ENCODE peak calls at places on chromosome 21, in ten cellular contexts. G is GM23248, L is PC-3, H is HCT116, V is GM23338, N is hepatocyte, Y is H1, F is A673, I is endothelial cell of umbilical vein, C is DND-41. T is an unnamed sample. For H3K36me3 and H3K27me3, the result is how much of the 10 kb centered on the place peaks cover.

GRCh38 chr21:29217818-29218252 is 80.9 kb upstream of the BACH1 start:
- DNase-seq in G (peak), L (peak), H (peak), V (no peak), N (peak), Y (no peak), F (peak), I (peak), C (no peak), T (peak)

GRCh38 chr21:33682992-33683627 is 40.8 kb downstream of the ITSN1 start:
- DNase-seq in G (peak), L (peak), H (peak), V (no peak), N (peak), Y (no peak), F (peak), I (peak), C (no peak), T (peak)

GRCh38 chr21:39924577-39925308 is 57.5 kb downstream of the PCP4 start:
- DNase-seq in G (no peak), L (no peak), H (no peak), V (peak), N (no peak), Y (peak), F (no peak), I (no peak), C (no peak), T (no peak)

GRCh38 chr21:33207471-33208149 is 22.1 kb upstream of the IFNAR2 start:
- DNase-seq in G (no peak), L (no peak), H (no peak), V (no peak), N (no peak), Y (peak), F (no peak), I (no peak), C (no peak), T (no peak)

GRCh38 chr21:46442938-46443337 is 15.8 kb upstream of the DIP2A start:
- DNase-seq in G (no peak), L (no peak), H (no peak), V (no peak), N (no peak), Y (no peak), F (peak), I (no peak), C (no peak), T (no peak)

GRCh38 chr21:38938343-38938742 is 132.6 kb downstream of the ETS2 start:
- DNase-seq in G (peak), L (no peak), H (no peak), V (peak), N (no peak), Y (no peak), F (peak), I (no peak), C (peak), T (peak)

GRCh38 chr21:46304955-46305354 is 18.7 kb downstream of the C21orf58 start:
- DNase-seq in G (no peak), L (no peak), H (no peak), V (no peak), N (no peak), Y (no peak), F (no peak), I (no peak), C (no peak), T (no peak)

GRCh38 chr21:16419188-16419874 is 689.5 kb downstream of the USP25 start:
- DNase-seq in G (peak), L (no peak), H (no peak), V (peak), N (peak), Y (no peak), F (no peak), I (peak), C (no peak), T (peak)

GRCh38 chr21:38139380-38140168 is 117.2 kb upstream of the KCNJ15 start:
- DNase-seq in G (peak), L (peak), H (no peak), V (no peak), N (peak), Y (no peak), F (no peak), I (no peak), C (no peak), T (peak)

GRCh38 chr21:33383056-33383888 is 19.9 kb upstream of the IFNGR2 start:
- DNase-seq in G (peak), L (peak), H (peak), V (peak), N (peak), Y (no peak), F (no peak), I (peak), C (peak), T (peak)

GRCh38 chr21:25512095-25513086 is 94.9 kb downstream of the MRPL39 start:
- DNase-seq in G (no peak), L (no peak), H (no peak), V (no peak), N (no peak), Y (no peak), F (no peak), I (no peak), C (no peak), T (no peak)

GRCh38 chr21:41726058-41726558 is 40.7 kb downstream of the RIPK4 start:
- DNase-seq in G (no peak), L (no peak), H (no peak), V (peak), N (no peak), Y (peak), F (no peak), I (no peak), C (no peak), T (no peak)

GRCh38 chr21:39951183-39952101 is 84.2 kb downstream of the PCP4 start:
- DNase-seq in G (no peak), L (no peak), H (no peak), V (peak), N (no peak), Y (peak), F (no peak), I (no peak), C (no peak), T (no peak)

GRCh38 chr21:15837603-15838002 is 107.8 kb downstream of the USP25 start:
- DNase-seq in G (peak), L (no peak), H (no peak), V (no peak), N (peak), Y (no peak), F (no peak), I (no peak), C (no peak), T (peak)

GRCh38 chr21:26130249-26130896 is 40.2 kb downstream of the APP start:
- DNase-seq in G (no peak), L (no peak), H (no peak), V (no peak), N (no peak), Y (no peak), F (no peak), I (no peak), C (no peak), T (peak)

GRCh38 chr21:39969691-39970364 is 102.6 kb downstream of the PCP4 start:
- DNase-seq in G (no peak), L (no peak), H (no peak), V (no peak), N (no peak), Y (no peak), F (no peak), I (no peak), C (no peak), T (no peak)

GRCh38 chr21:32131960-32132359 is 146.9 kb downstream of the MIS18A start:
- DNase-seq in G (peak), L (peak), H (no peak), V (no peak), N (peak), Y (peak), F (no peak), I (no peak), C (no peak), T (peak)

GRCh38 chr21:14560139-14560538 is 14.0 kb upstream of the SAMSN1 start:
- DNase-seq in G (no peak), L (no peak), H (no peak), V (no peak), N (no peak), Y (no peak), F (no peak), I (no peak), C (no peak), T (no peak)
- TF ChIP-seq EZH2 in G (no peak), L (no peak), H (no peak), V (no peak), N (no peak), Y (no peak), F (no peak), I (no peak), C (no peak), T (no peak)

DNA sequence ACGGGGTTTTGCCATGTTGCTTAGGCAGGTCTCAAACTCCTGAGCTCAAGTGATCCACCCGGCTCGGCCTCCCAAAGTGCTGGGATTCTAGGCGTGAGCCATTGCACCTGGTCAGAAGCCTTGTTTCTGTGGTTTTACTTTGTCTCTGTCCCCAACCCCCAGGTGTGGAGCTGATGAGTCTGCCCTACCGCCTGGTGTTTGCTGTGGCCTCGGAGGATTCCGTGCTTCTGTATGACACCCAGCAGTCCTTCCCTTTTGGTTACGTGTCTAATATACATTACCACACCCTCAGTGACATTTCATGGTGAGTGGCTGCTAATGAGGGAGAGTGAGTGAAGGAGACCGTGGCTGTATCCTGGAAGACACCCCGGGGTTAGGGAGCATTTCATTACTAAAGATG is 26.1 kb downstream of the CHAF1B start:
- DNase-seq in G (no peak), L (no peak), H (no peak), V (no peak), N (no peak), Y (no peak), F (no peak), I (no peak), C (no peak), T (no peak)
- H3K36me3 ChIP-seq in G (under half), L (under half), H (under half), V (under half), N (under half), Y (under half), F (half or more), I (under half), C (half or more), T (under half)

GRCh38 chr21:35711213-35711612 is 349.1 kb downstream of the SETD4 start:
- DNase-seq in G (no peak), L (no peak), H (no peak), V (no peak), N (no peak), Y (no peak), F (no peak), I (no peak), C (peak), T (no peak)

GRCh38 chr21:35711661-35712060 is 348.7 kb downstream of the SETD4 start:
- DNase-seq in G (no peak), L (no peak), H (no peak), V (no peak), N (no peak), Y (no peak), F (no peak), I (no peak), C (peak), T (no peak)

GRCh38 chr21:35703704-35704103 is 356.6 kb downstream of the SETD4 start:
- DNase-seq in G (no peak), L (no peak), H (no peak), V (no peak), N (no peak), Y (no peak), F (no peak), I (no peak), C (no peak), T (no peak)

GRCh38 chr21:35705237-35705887 is 355.0 kb downstream of the SETD4 start:
- DNase-seq in G (no peak), L (no peak), H (no peak), V (no peak), N (no peak), Y (no peak), F (no peak), I (no peak), C (no peak), T (no peak)

DNA sequence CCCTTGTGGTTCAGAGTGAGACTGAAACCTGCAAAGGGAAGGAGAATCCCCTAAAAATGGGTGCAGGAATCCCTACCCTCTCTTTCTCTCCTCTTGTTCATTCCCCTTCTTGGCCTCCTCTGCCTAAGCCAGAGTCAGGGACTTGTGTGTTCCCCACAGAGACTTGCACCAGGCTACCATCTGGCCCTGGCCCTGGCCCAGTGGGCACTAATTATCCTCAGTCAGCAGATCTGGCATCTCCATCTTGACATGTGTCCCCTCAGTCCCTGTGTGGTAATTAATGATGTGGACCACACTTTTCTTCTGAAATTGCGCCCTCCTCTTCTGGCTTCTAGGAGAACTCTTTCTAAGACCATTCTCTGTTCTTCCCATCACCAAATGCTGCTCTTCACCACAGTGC is 354.4 kb downstream of the SETD4 start:
- DNase-seq in G (no peak), L (no peak), H (no peak), V (no peak), N (no peak), Y (no peak), F (no peak), I (no peak), C (no peak), T (no peak)
- H3K27me3 ChIP-seq in G (under half), L (under half), H (under half), V (under half), N (under half), Y (under half), F (half or more), I (under half), C (under half), T (under half)

GRCh38 chr21:42775123-42775522 is 104.2 kb downstream of the WDR4 start:
- DNase-seq in G (no peak), L (no peak), H (no peak), V (no peak), N (no peak), Y (no peak), F (no peak), I (no peak), C (no peak), T (no peak)

GRCh38 chr21:42777757-42778344 is 101.5 kb downstream of the WDR4 start:
- DNase-seq in G (no peak), L (no peak), H (no peak), V (no peak), N (no peak), Y (no peak), F (no peak), I (no peak), C (no peak), T (no peak)

GRCh38 chr21:42775891-42776290 is 103.4 kb downstream of the WDR4 start:
- DNase-seq in G (no peak), L (no peak), H (no peak), V (no peak), N (no peak), Y (no peak), F (no peak), I (no peak), C (no peak), T (no peak)

GRCh38 chr21:42779431-42779861 is 99.9 kb downstream of the WDR4 start:
- DNase-seq in G (no peak), L (no peak), H (no peak), V (no peak), N (no peak), Y (no peak), F (no peak), I (no peak), C (no peak), T (no peak)

DNA sequence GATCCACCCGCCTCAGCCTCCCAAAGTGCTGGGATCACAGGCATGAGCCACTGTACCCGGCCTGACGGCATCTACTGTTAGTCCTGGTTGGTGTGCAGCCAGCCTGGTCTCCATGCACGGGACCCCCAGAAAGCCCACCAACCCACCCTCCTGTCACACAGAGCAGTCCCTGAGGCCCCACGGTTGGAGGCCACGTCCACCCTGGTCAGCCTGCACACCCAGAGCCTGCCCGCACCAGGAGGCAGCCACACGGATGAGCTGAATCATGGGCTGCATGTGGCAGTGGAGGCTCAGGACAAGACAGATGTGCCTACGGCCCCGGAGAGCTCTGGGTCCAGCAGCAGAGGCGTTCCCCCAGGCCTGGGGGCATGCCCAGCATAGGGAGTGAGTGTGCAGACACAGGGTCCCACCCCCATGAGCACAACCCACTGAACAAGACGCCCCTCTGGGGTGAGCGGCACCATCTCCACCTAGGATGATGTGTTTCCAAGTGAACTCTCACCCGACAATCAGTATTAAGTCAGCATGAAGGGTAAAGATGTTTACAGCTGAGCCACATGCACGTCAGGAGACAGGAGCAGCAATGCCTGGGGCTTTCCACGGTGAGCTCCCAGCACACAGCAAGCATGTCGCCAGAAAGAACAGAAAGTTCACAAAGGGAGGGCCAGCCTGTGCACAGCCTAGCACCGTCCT is 102.1 kb downstream of the WDR4 start:
- DNase-seq in G (no peak), L (no peak), H (no peak), V (no peak), N (no peak), Y (no peak), F (no peak), I (no peak), C (no peak), T (no peak)
- TF ChIP-seq EZH2 in G (no peak), L (no peak), H (no peak), V (no peak), N (no peak), Y (no peak), F (no peak), I (no peak), C (no peak), T (no peak)

DNA sequence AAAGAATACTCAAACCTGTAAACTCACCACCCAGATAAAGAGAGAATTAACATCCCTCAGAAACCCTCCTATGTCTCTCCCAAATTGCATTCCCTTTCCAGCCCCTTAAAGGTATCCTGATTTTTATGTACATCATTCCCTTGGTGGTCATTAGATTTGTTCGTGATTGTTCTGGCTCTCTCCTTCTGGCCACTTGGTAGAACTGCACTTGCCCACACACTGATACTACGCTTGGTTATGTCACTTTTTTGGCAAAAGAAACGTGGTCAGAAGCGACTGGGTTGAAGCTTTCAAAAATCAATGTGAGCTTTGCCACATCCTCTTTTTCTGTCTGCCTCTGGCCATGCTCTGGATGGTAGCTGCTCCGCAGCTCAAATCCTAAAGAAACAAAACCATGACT is 76.3 kb downstream of the KRTAP19-8 start:
- DNase-seq in G (no peak), L (peak), H (no peak), V (peak), N (no peak), Y (no peak), F (no peak), I (no peak), C (no peak), T (no peak)
- H3K36me3 ChIP-seq in G (under half), L (under half), H (under half), V (under half), N (under half), Y (under half), F (under half), I (under half), C (under half), T (under half)

DNA sequence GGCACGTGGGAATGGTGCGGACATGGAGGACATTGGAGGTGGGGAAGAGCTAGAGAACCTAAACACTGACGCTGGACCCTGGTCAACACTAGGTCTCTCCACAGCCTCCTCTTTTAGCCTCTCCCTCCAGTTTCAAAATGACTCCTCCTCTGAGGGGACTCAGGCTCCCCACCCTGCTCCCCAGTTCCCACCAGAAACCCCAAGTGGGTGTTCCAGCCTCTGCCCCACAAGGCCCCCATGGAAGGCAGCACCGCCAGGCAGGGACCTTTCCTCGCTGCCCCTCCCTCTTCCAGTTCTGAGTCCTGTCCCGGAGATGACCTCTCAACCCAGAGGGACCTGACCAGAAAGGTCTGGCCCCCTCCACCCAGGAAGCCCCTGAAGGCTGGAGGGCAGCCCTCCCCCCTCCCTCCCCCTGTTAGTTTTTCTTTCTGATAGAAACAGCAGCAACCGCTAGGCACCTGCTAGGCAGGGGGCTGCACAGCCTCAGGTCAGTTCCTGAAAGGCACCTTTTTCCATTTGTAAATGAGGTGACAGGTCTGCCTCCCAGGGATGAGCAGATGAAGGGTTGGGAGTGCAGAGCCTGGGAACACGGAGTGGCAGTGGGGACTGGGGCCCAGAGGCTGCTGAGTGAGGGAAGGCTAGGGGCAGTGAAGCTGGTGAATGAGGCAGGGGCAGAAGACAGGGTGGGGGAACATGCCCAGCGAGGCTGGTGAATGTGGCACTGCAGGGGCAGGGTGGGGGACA is 9.3 kb upstream of the ITGB2 start:
- DNase-seq in G (no peak), L (no peak), H (no peak), V (no peak), N (no peak), Y (no peak), F (no peak), I (no peak), C (no peak), T (no peak)
- H3K27me3 ChIP-seq in G (under half), L (under half), H (half or more), V (half or more), N (half or more), Y (half or more), F (under half), I (under half), C (under half), T (under half)

DNA sequence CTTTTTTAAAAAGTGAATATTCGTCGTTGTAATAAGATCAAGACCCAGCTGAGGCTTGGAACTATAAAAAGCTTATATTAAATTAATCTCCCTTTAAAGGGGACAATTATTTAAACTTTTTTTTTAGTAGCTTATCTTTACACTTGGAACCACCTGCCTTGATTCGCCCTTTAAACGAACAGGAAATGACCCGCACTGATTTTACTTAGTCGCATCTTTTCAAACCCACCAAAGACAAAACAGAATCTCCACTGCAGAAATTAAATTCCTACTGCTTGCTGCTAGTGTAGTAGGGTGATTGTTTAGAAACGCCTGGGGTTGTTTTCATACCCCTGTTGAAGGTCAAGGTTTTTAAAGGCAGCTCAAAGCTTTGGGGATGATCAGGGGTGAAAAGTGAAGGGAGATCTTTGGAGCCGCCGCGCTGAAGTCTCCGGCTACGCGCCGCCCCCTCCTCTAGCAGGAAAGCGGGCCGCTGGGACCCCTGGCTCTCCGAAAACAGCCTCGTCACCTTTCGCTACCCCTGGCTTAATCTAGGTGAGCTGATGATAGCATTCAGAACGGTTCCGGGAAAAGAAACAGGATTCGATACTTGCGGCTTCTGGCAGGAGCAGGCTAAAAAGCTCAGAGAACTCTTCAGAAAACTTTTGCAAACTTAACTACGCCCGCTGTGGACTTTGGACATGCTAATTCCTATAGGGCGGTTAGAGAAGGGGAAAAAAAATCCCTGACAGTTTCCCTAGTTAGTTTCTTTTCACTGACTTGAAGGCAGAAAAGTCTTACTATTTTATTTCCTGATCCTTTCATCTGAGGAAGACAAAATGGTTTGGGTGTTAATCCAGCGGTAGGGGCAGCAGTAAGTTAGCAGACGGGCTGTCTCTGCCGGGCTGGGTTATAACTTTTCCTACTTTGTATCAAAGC is 163.2 kb downstream of the RUNX1 start:
- DNase-seq in G (peak), L (peak), H (no peak), V (peak), N (peak), Y (peak), F (no peak), I (peak), C (peak), T (peak)
- TF ChIP-seq EZH2 in G (no peak), L (no peak), H (no peak), V (peak), N (no peak), Y (peak), F (no peak), I (no peak), C (no peak), T (no peak)

T was measured in fibroblast of lung.